ENCODE peak calls at places on chromosomes 2 and 18, in five cellular contexts. R, Q, B, F and H are unnamed samples.

GRCh38 chr2:107570876-107571275 is 255.8 kb upstream of the RGPD4 start:
- DNase-seq in Q (no peak), B (no peak), R (no peak), F (no peak), H (no peak)

GRCh38 chr2:237662671-237663093 is 35.3 kb downstream of the LRRFIP1 start:
- DNase-seq in B (no peak), Q (peak), R (no peak), F (peak), H (no peak)

GRCh38 chr2:6914829-6915228 is 2.4 kb upstream of the RNF144A start:
- DNase-seq in R (no peak), Q (peak), F (no peak), B (no peak), H (no peak)

GRCh38 chr18:69718912-69719547 is 228.6 kb downstream of the CD226 start:
- DNase-seq in Q (no peak), R (no peak), B (no peak), F (no peak), H (no peak)

GRCh38 chr2:3651686-3652516 is 6.1 kb upstream of the ALLC start:
- DNase-seq in Q (peak), F (peak), R (peak), B (peak), H (peak)

GRCh38 chr2:62968168-62968567 is 82.5 kb upstream of the OTX1 start:
- DNase-seq in B (no peak), Q (no peak), F (no peak), R (no peak), H (no peak)

GRCh38 chr2:11742317-11742701 is 4.1 kb upstream of the LPIN1 start:
- DNase-seq in R (no peak), B (no peak), F (no peak), Q (no peak), H (no peak)

GRCh38 chr2:195603408-195603807 is 53.6 kb upstream of the SLC39A10 start:
- DNase-seq in R (no peak), Q (no peak), B (no peak), F (no peak), H (no peak)